ENCODE peak calls at places on chromosomes 6 and 20, in five cellular contexts. Y is adrenal gland, W is tibial nerve, Z is pancreas, K is heart left ventricle. R is an unnamed sample.

GRCh38 chr6:137039010-137039409 is 5.8 kb downstream of the IL20RA start:
- DNase-seq in Y (no peak), W (no peak), Z (no peak), K (no peak), R (no peak)

GRCh38 chr6:53033764-53034163 is 31.4 kb upstream of the FBXO9 start:
- DNase-seq in Y (no peak), W (peak; percentile 30), Z (no peak), K (no peak), R (no peak)

GRCh38 chr20:32195581-32195980 is 12.0 kb downstream of the PLAGL2 start:
- DNase-seq in Y (no peak), W (no peak), Z (no peak), K (no peak), R (no peak)

GRCh38 chr6:152636675-152637421 is at the start of gene SYNE1:
- DNase-seq in Y (peak; percentile 29), W (no peak), Z (peak; percentile 77), K (peak; percentile 59), R (no peak)

GRCh38 chr6:124432632-124433031 is 529.6 kb upstream of the RNF217 start:
- DNase-seq in Y (no peak), W (no peak), Z (no peak), K (no peak), R (no peak)

GRCh38 chr6:43292341-43292740 is 5.7 kb upstream of the SLC22A7 start:
- DNase-seq in Y (no peak), W (no peak), Z (no peak), K (peak; percentile 9), R (no peak)

GRCh38 chr20:48831702-48832422 is 4.1 kb upstream of the PREX1 start:
- DNase-seq in Y (peak; percentile 89), W (peak; percentile 25), Z (no peak), K (peak; percentile 81), R (peak; percentile 77)

GRCh38 chr20:24868396-24868927 is 80.6 kb upstream of the CST7 start:
- DNase-seq in Y (no peak), W (no peak), Z (no peak), K (no peak), R (no peak)

GRCh38 chr20:11716239-11716944 is 201.3 kb upstream of the BTBD3 start:
- DNase-seq in Y (no peak), W (no peak), Z (no peak), K (no peak), R (no peak)

GRCh38 chr6:56033451-56033850 is 158.1 kb upstream of the BMP5 start:
- DNase-seq in Y (no peak), W (no peak), Z (no peak), K (no peak), R (no peak)

GRCh38 chr6:16949696-16950095 is 152.2 kb upstream of the STMND1 start:
- DNase-seq in Y (no peak), W (no peak), Z (no peak), K (no peak), R (no peak)

GRCh38 chr20:38113401-38114325 is 51.4 kb downstream of the TGM2 start:
- DNase-seq in Y (no peak), W (no peak), Z (no peak), K (peak; percentile 38), R (peak; percentile 58)

GRCh38 chr6:15065603-15066002 is 180.3 kb upstream of the JARID2 start:
- DNase-seq in Y (no peak), W (no peak), Z (no peak), K (no peak), R (no peak)

GRCh38 chr6:11769816-11770545 is 8.6 kb downstream of the ADTRP start:
- DNase-seq in Y (no peak), W (no peak), Z (no peak), K (no peak), R (no peak)

GRCh38 chr6:119865466-119866350 is 516.1 kb upstream of the MAN1A1 start:
- DNase-seq in Y (no peak), W (no peak), Z (no peak), K (no peak), R (no peak)

GRCh38 chr6:43630980-43631619 is 2.0 kb upstream of the GTPBP2 start:
- DNase-seq in Y (no peak), W (no peak), Z (no peak), K (no peak), R (no peak)

GRCh38 chr6:88662163-88662580 is 301.2 kb downstream of the RNGTT start:
- DNase-seq in Y (no peak), W (no peak), Z (no peak), K (no peak), R (no peak)

GRCh38 chr20:50306478-50307423 is 116.1 kb downstream of the CEBPB start:
- DNase-seq in Y (peak; percentile 25), W (no peak), Z (no peak), K (no peak), R (no peak)

GRCh38 chr20:25042531-25043498 is 15.1 kb downstream of the ACSS1 start:
- DNase-seq in Y (peak; percentile 54), W (no peak), Z (peak; percentile 52), K (peak; percentile 85), R (no peak)

GRCh38 chr6:121816361-121816760 is 380.9 kb downstream of the GJA1 start:
- DNase-seq in Y (peak; percentile 75), W (no peak), Z (no peak), K (no peak), R (no peak)

GRCh38 chr6:99810942-99811633 is 182.9 kb downstream of the MCHR2 start:
- DNase-seq in Y (no peak), W (no peak), Z (no peak), K (no peak), R (no peak)

GRCh38 chr6:113596477-113596876 is 260.7 kb upstream of the MARCKS start:
- DNase-seq in Y (no peak), W (no peak), Z (no peak), K (no peak), R (no peak)

GRCh38 chr20:35699914-35700624 is 864 bp downstream of the ROMO1 start:
- DNase-seq in Y (no peak), W (no peak), Z (no peak), K (no peak), R (no peak)

GRCh38 chr20:17374086-17374485 is 147.2 kb downstream of the PCSK2 start:
- DNase-seq in Y (no peak), W (no peak), Z (no peak), K (no peak), R (no peak)

GRCh38 chr20:33276303-33277113 is 6.5 kb upstream of the BPIFB1 start:
- DNase-seq in Y (peak; percentile 47), W (no peak), Z (no peak), K (no peak), R (no peak)

GRCh38 chr20:7159903-7160302 is 392.4 kb downstream of the BMP2 start:
- DNase-seq in Y (no peak), W (no peak), Z (no peak), K (no peak), R (no peak)

GRCh38 chr20:56117350-56117749 is 112.0 kb upstream of the CBLN4 start:
- DNase-seq in Y (no peak), W (no peak), Z (no peak), K (no peak), R (no peak)

GRCh38 chr6:162377735-162378134 is 349.8 kb downstream of the PRKN start:
- DNase-seq in Y (no peak), W (peak; percentile 9), Z (no peak), K (no peak), R (no peak)

GRCh38 chr6:163031931-163032330 is 304.2 kb downstream of the PACRG start:
- DNase-seq in Y (no peak), W (no peak), Z (no peak), K (no peak), R (no peak)

GRCh38 chr20:1890469-1891262 is 4.5 kb upstream of the SIRPA start:
- DNase-seq in Y (peak; percentile 82), W (no peak), Z (no peak), K (no peak), R (no peak)

GRCh38 chr6:164962805-164963204 is 346.6 kb downstream of the C6orf118 start:
- DNase-seq in Y (no peak), W (no peak), Z (no peak), K (no peak), R (no peak)

DNA sequence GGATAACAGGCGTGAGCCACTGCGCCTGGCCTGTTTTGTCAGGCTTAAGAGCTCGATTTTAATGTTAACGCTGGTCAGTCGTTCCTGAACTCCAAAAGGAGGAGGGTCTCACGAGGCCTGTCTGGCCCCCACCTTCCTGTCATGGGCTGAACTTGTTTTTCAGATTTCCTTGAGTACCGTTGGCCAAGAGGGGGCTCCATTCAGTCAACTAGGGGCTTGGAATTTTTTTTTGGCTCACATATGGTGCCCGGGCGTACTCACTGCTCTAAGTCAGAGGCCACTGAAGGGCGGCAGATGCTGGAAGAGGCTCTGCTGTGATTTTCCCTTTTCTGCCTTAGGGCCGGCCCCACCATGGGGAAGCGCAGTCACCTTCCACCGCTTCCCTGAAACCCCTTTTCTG is 6.9 kb upstream of the BIRC7 start:
- DNase-seq in Y (no peak), W (no peak), Z (peak; percentile 7), K (no peak), R (no peak)
- H3K4me1 ChIP-seq in Y (peaks cover 5% of the 10 kb centered on the region), W (peaks cover 20% of the 10 kb centered on the region), Z (no peaks in the 10 kb centered on the region), K (no peaks in the 10 kb centered on the region), R (no peaks in the 10 kb centered on the region)

DNA sequence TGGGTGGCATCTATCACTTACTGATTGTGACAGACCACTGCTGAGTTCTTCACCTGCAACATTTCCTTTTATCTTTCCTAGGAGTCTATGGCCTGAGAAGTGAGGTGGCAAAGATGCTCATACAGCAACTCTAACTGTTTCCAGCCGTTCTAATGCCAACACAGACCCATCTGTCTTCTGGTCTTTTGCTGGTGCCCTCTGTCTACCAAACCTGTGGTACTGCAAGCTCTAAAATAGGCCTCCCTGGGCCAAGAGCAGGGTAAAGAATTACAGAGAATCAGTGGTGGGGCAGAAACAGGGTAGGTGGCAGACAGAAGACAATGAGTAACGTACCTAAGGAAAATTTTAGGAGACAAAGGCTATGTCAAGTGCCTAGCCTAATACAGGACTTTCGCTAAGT is 611.0 kb upstream of the FLRT3 start:
- DNase-seq in Y (no peak), W (no peak), Z (no peak), K (no peak), R (no peak)
- TF ChIP-seq CTCF in Y (no peak), W (no peak), Z (no peak), K (no peak), R (no peak)

GRCh38 chr6:168147205-168147738 is 68.3 kb upstream of the FRMD1 start:
- DNase-seq in Y (no peak), W (no peak), Z (no peak), K (no peak), R (no peak)
- H3K27me3 ChIP-seq in Y (peaks cover 11% of the 10 kb centered on the region), W (no peaks in the 10 kb centered on the region), Z (peaks cover 3% of the 10 kb centered on the region), K (no peaks in the 10 kb centered on the region), R (no peaks in the 10 kb centered on the region)

GRCh38 chr20:5172903-5173463 is 46.2 kb downstream of the CDS2 start:
- DNase-seq in Y (no peak), W (no peak), Z (no peak), K (no peak), R (no peak)

GRCh38 chr20:5171790-5172164 is 45.0 kb downstream of the CDS2 start:
- DNase-seq in Y (no peak), W (no peak), Z (no peak), K (no peak), R (no peak)

GRCh38 chr20:5172167-5172586 is 45.4 kb downstream of the CDS2 start:
- DNase-seq in Y (no peak), W (no peak), Z (no peak), K (no peak), R (no peak)

GRCh38 chr20:5170341-5170740 is 43.5 kb downstream of the CDS2 start:
- DNase-seq in Y (no peak), W (no peak), Z (no peak), K (no peak), R (no peak)

GRCh38 chr20:5171074-5171789 is 44.4 kb downstream of the CDS2 start:
- DNase-seq in Y (peak; percentile 32), W (no peak), Z (no peak), K (peak; percentile 75), R (no peak)
- H3K4me1 ChIP-seq in Y (peaks cover 57% of the 10 kb centered on the region), W (peaks cover 69% of the 10 kb centered on the region), Z (no peaks in the 10 kb centered on the region), K (peaks cover 30% of the 10 kb centered on the region), R (peaks cover 95% of the 10 kb centered on the region)

R was measured in right atrium auricular region.